ENCODE peak calls at places on chromosome 13, in four cellular contexts. U is HAP-1, A is cardiac muscle cell, L is activated T-cell treated with anti-CD3 and anti-CD28 coated beads for 1 hour. C is an unnamed sample.

GRCh38 chr13:30371649-30372265 is 50.5 kb upstream of the UBE2L5 start:
- DNase-seq in A (peak; percentile 26), L (no peak), U (no peak), C (peak; percentile 86)

GRCh38 chr13:37369618-37370017 is 228.9 kb downstream of the POSTN start:
- DNase-seq in U (no peak), A (peak; percentile 30), L (no peak), C (peak; percentile 27)

GRCh38 chr13:108919036-108919907 is 289.9 kb downstream of the MYO16 start:
- DNase-seq in A (no peak), U (no peak), L (no peak), C (no peak)

GRCh38 chr13:42071667-42072419 is 23.4 kb downstream of the DGKH start:
- DNase-seq in A (peak; percentile 66), L (no peak), U (no peak), C (no peak)

GRCh38 chr13:113934576-113934975 is 39.3 kb downstream of the C13orf46 start:
- DNase-seq in L (no peak), A (no peak), U (no peak), C (no peak)

GRCh38 chr13:21735621-21736401 is 64.9 kb downstream of the FGF9 start:
- DNase-seq in L (no peak), A (no peak), U (no peak), C (peak; percentile 15)

GRCh38 chr13:73142091-73142490 is 83.3 kb downstream of the KLF5 start:
- DNase-seq in A (peak; percentile 31), L (no peak), U (no peak), C (no peak)

GRCh38 chr13:55069746-55070145 is 2041.1 kb downstream of the OLFM4 start:
- DNase-seq in A (no peak), U (no peak), L (no peak), C (no peak)

GRCh38 chr13:51629711-51630575 is 45.7 kb downstream of the WDFY2 start:
- DNase-seq in A (no peak), U (no peak), L (no peak), C (peak; percentile 66)

GRCh38 chr13:75986818-75987217 is 350.7 kb downstream of the LMO7 start:
- DNase-seq in U (no peak), L (no peak), A (no peak), C (no peak)

GRCh38 chr13:63107163-63107935 is 1691.7 kb upstream of the PCDH20 start:
- DNase-seq in A (peak; percentile 1), L (no peak), U (no peak), C (no peak)

GRCh38 chr13:34031629-34032028 is 213.7 kb downstream of the RFC3 start:
- DNase-seq in L (no peak), U (no peak), A (peak; percentile 2), C (no peak)

GRCh38 chr13:110062777-110063442 is 244.0 kb downstream of the COL4A1 start:
- DNase-seq in U (no peak), L (no peak), A (no peak), C (no peak)

GRCh38 chr13:94362411-94362909 is 117.0 kb downstream of the DCT start:
- DNase-seq in A (peak; percentile 93), L (peak; percentile 36), U (peak; percentile 77), C (peak; percentile 95)

GRCh38 chr13:48234652-48235099 is 1.7 kb downstream of the ITM2B start:
- DNase-seq in A (no peak), L (no peak), U (peak; percentile 59), C (peak; percentile 49)

GRCh38 chr13:36975172-36975571 is 24.0 kb downstream of the ALG5 start:
- DNase-seq in U (no peak), L (no peak), A (no peak), C (no peak)

GRCh38 chr13:51000576-51001260 is 91.1 kb downstream of the RNASEH2B start:
- DNase-seq in L (no peak), A (peak; percentile 63), U (peak; percentile 43), C (peak; percentile 89)

GRCh38 chr13:78398743-78399410 is 204.5 kb downstream of the POU4F1 start:
- DNase-seq in U (no peak), A (no peak), L (no peak), C (no peak)